ENCODE peak calls at places on chromosomes 6 and 20, in ten cellular contexts. F is heart right ventricle; E is stomach; L is IMR-90; T is stimulated activated CD8-positive, alpha-beta memory T cell treated with anti-CD3 and anti-CD28 coated beads, Interleukin-15, amount 100 ng/mL, for 24 hours; M is activated T-helper 1 cell treated with anti-CD3 and anti-CD28 coated beads, Interleukin-2, amount 50 U/mL, for 16 hours; S is GM18507; Z is H54; O is CD4-positive, CD25-positive, alpha-beta regulatory T cell; P is aorta. R is an unnamed sample.

GRCh38 chr6:35136185-35136584 is 5.0 kb downstream of the TCP11 start:
- DNase-seq in S (no peak), Z (no peak), O (no peak), F (no peak), E (no peak), L (no peak), M (no peak), P (no peak), T (no peak), R (no peak)

GRCh38 chr20:61583356-61583755 is 331.3 kb downstream of the CDH4 start:
- DNase-seq in T (no peak), P (no peak), L (no peak), O (no peak), M (no peak), Z (no peak), E (no peak), S (no peak), F (no peak), R (no peak)

GRCh38 chr6:72553531-72554202 is 68.2 kb upstream of the KCNQ5 start:
- DNase-seq in L (peak; percentile 93), O (no peak), Z (peak; percentile 28), E (no peak), P (no peak), S (no peak), F (no peak), T (no peak), M (no peak), R (no peak)

GRCh38 chr6:73566954-73567591 is 46.2 kb upstream of the EEF1A1 start:
- DNase-seq in E (peak; percentile 84), M (no peak), P (peak; percentile 77), Z (peak; percentile 59), L (peak; percentile 35), O (no peak), S (no peak), T (no peak), F (peak; percentile 38), R (no peak)

GRCh38 chr20:56429941-56430340 is 17.9 kb downstream of the CASS4 start:
- DNase-seq in O (no peak), S (no peak), F (no peak), L (no peak), Z (no peak), M (no peak), P (no peak), E (no peak), T (no peak), R (no peak)

GRCh38 chr20:1721687-1722512 is 64.3 kb upstream of the SIRPG start:
- DNase-seq in O (no peak), L (no peak), Z (no peak), T (no peak), F (no peak), P (no peak), M (no peak), E (no peak), S (no peak), R (no peak)

GRCh38 chr6:84582997-84583396 is 181.4 kb downstream of the TBX18 start:
- DNase-seq in S (no peak), T (no peak), L (peak; percentile 10), Z (no peak), M (no peak), E (no peak), O (no peak), P (no peak), F (no peak), R (no peak)

GRCh38 chr6:143528164-143528811 is 16.8 kb upstream of the FUCA2 start:
- DNase-seq in T (no peak), L (no peak), Z (no peak), M (no peak), F (no peak), S (no peak), E (no peak), P (no peak), O (no peak), R (no peak)

GRCh38 chr6:38554700-38555413 is 84.9 kb downstream of the BTBD9 start:
- DNase-seq in Z (no peak), O (no peak), P (no peak), M (no peak), T (no peak), S (no peak), E (no peak), F (no peak), L (peak; percentile 72), R (no peak)

GRCh38 chr6:41445268-41445667 is 100.9 kb upstream of the FOXP4 start:
- DNase-seq in M (no peak), L (no peak), F (no peak), P (no peak), O (no peak), E (no peak), S (no peak), T (no peak), Z (no peak), R (no peak)

GRCh38 chr6:170075659-170076223 is 215.1 kb downstream of the DLL1 start:
- DNase-seq in S (no peak), M (no peak), L (no peak), P (peak; percentile 62), T (no peak), F (no peak), O (no peak), E (peak; percentile 21), Z (no peak), R (peak; percentile 13)

GRCh38 chr20:51995038-51995437 is 192.7 kb upstream of the SALL4 start:
- DNase-seq in T (no peak), S (no peak), P (no peak), F (no peak), O (no peak), L (peak; percentile 13), E (no peak), Z (no peak), M (no peak), R (no peak)

R was measured in natural killer cell.